ENCODE peak calls at places on chromosomes 4 and X, in ten cellular contexts. One of them, this sample, is unnamed.

GRCh38 chr4:121697626-121698025 is 846 bp upstream of the ANXA5 start:
- DNase-seq in activated CD8-positive, alpha-beta memory T cell treated with anti-CD3 and anti-CD28 coated beads for 1 hour: no peak
- DNase-seq in M059J: no peak
- DNase-seq in SK-N-SH: no peak
- DNase-seq in stimulated activated CD4-positive, alpha-beta T cell treated with anti-CD3 and anti-CD28 coated beads, Interleukin-2, amount 100 ng/mL, for 48 hours: no peak
- DNase-seq in stimulated activated naive B cell treated with anti-CD40 and anti-IgM and Interleukin-4, amounts not matched to agents 10 μg/mL and 1 μg/mL and 100 μg/mL, for 72 hours: no peak
- DNase-seq in GM04504: no peak
- DNase-seq in T-helper 2 cell: peak
- DNase-seq in stimulated activated CD8-positive, alpha-beta memory T cell treated with anti-CD3 and anti-CD28 coated beads, Interleukin-15, amount 100 ng/mL, for 4 hours: no peak
- DNase-seq in GM18507: no peak
- DNase-seq in this sample: no peak

GRCh38 chr4:184644553-184645307 is 4.5 kb downstream of the CASP3 start:
- DNase-seq in stimulated activated CD8-positive, alpha-beta memory T cell treated with anti-CD3 and anti-CD28 coated beads, Interleukin-15, amount 100 ng/mL, for 4 hours: no peak
- DNase-seq in SK-N-SH: no peak
- DNase-seq in GM04504: no peak
- DNase-seq in GM18507: no peak
- DNase-seq in M059J: peak
- DNase-seq in stimulated activated naive B cell treated with anti-CD40 and anti-IgM and Interleukin-4, amounts not matched to agents 10 μg/mL and 1 μg/mL and 100 μg/mL, for 72 hours: no peak
- DNase-seq in activated CD8-positive, alpha-beta memory T cell treated with anti-CD3 and anti-CD28 coated beads for 1 hour: no peak
- DNase-seq in T-helper 2 cell: no peak
- DNase-seq in stimulated activated CD4-positive, alpha-beta T cell treated with anti-CD3 and anti-CD28 coated beads, Interleukin-2, amount 100 ng/mL, for 48 hours: no peak
- DNase-seq in this sample: no peak

GRCh38 chrX:147957291-147957690 is 23.8 kb upstream of the FMR1NB start:
- DNase-seq in activated CD8-positive, alpha-beta memory T cell treated with anti-CD3 and anti-CD28 coated beads for 1 hour: no peak
- DNase-seq in stimulated activated naive B cell treated with anti-CD40 and anti-IgM and Interleukin-4, amounts not matched to agents 10 μg/mL and 1 μg/mL and 100 μg/mL, for 72 hours: no peak
- DNase-seq in M059J: no peak
- DNase-seq in GM18507: no peak
- DNase-seq in GM04504: no peak
- DNase-seq in SK-N-SH: no peak
- DNase-seq in stimulated activated CD4-positive, alpha-beta T cell treated with anti-CD3 and anti-CD28 coated beads, Interleukin-2, amount 100 ng/mL, for 48 hours: no peak
- DNase-seq in stimulated activated CD8-positive, alpha-beta memory T cell treated with anti-CD3 and anti-CD28 coated beads, Interleukin-15, amount 100 ng/mL, for 4 hours: no peak
- DNase-seq in T-helper 2 cell: no peak
- DNase-seq in this sample: no peak

GRCh38 chr4:3484057-3484973 is 21.2 kb downstream of the DOK7 start:
- DNase-seq in T-helper 2 cell: no peak
- DNase-seq in stimulated activated CD8-positive, alpha-beta memory T cell treated with anti-CD3 and anti-CD28 coated beads, Interleukin-15, amount 100 ng/mL, for 4 hours: no peak
- DNase-seq in GM18507: no peak
- DNase-seq in stimulated activated CD4-positive, alpha-beta T cell treated with anti-CD3 and anti-CD28 coated beads, Interleukin-2, amount 100 ng/mL, for 48 hours: no peak
- DNase-seq in SK-N-SH: peak
- DNase-seq in stimulated activated naive B cell treated with anti-CD40 and anti-IgM and Interleukin-4, amounts not matched to agents 10 μg/mL and 1 μg/mL and 100 μg/mL, for 72 hours: peak
- DNase-seq in GM04504: peak
- DNase-seq in activated CD8-positive, alpha-beta memory T cell treated with anti-CD3 and anti-CD28 coated beads for 1 hour: no peak
- DNase-seq in M059J: peak
- DNase-seq in this sample: no peak

GRCh38 chr4:41399191-41399590 is 138.8 kb upstream of the LIMCH1 start:
- DNase-seq in M059J: peak
- DNase-seq in activated CD8-positive, alpha-beta memory T cell treated with anti-CD3 and anti-CD28 coated beads for 1 hour: no peak
- DNase-seq in stimulated activated CD8-positive, alpha-beta memory T cell treated with anti-CD3 and anti-CD28 coated beads, Interleukin-15, amount 100 ng/mL, for 4 hours: no peak
- DNase-seq in SK-N-SH: no peak
- DNase-seq in stimulated activated CD4-positive, alpha-beta T cell treated with anti-CD3 and anti-CD28 coated beads, Interleukin-2, amount 100 ng/mL, for 48 hours: no peak
- DNase-seq in GM18507: no peak
- DNase-seq in stimulated activated naive B cell treated with anti-CD40 and anti-IgM and Interleukin-4, amounts not matched to agents 10 μg/mL and 1 μg/mL and 100 μg/mL, for 72 hours: no peak
- DNase-seq in GM04504: peak
- DNase-seq in T-helper 2 cell: no peak
- DNase-seq in this sample: no peak

GRCh38 chr4:47419296-47419695 is 44.2 kb downstream of the COMMD8 start:
- DNase-seq in stimulated activated CD8-positive, alpha-beta memory T cell treated with anti-CD3 and anti-CD28 coated beads, Interleukin-15, amount 100 ng/mL, for 4 hours: no peak
- DNase-seq in stimulated activated CD4-positive, alpha-beta T cell treated with anti-CD3 and anti-CD28 coated beads, Interleukin-2, amount 100 ng/mL, for 48 hours: no peak
- DNase-seq in stimulated activated naive B cell treated with anti-CD40 and anti-IgM and Interleukin-4, amounts not matched to agents 10 μg/mL and 1 μg/mL and 100 μg/mL, for 72 hours: no peak
- DNase-seq in M059J: no peak
- DNase-seq in GM04504: no peak
- DNase-seq in activated CD8-positive, alpha-beta memory T cell treated with anti-CD3 and anti-CD28 coated beads for 1 hour: no peak
- DNase-seq in T-helper 2 cell: no peak
- DNase-seq in GM18507: no peak
- DNase-seq in SK-N-SH: no peak
- DNase-seq in this sample: no peak

GRCh38 chr4:3521621-3522325 is 10.4 kb downstream of the LRPAP1 start:
- DNase-seq in activated CD8-positive, alpha-beta memory T cell treated with anti-CD3 and anti-CD28 coated beads for 1 hour: no peak
- DNase-seq in GM18507: no peak
- DNase-seq in SK-N-SH: no peak
- DNase-seq in stimulated activated CD4-positive, alpha-beta T cell treated with anti-CD3 and anti-CD28 coated beads, Interleukin-2, amount 100 ng/mL, for 48 hours: no peak
- DNase-seq in GM04504: no peak
- DNase-seq in T-helper 2 cell: no peak
- DNase-seq in stimulated activated naive B cell treated with anti-CD40 and anti-IgM and Interleukin-4, amounts not matched to agents 10 μg/mL and 1 μg/mL and 100 μg/mL, for 72 hours: no peak
- DNase-seq in stimulated activated CD8-positive, alpha-beta memory T cell treated with anti-CD3 and anti-CD28 coated beads, Interleukin-15, amount 100 ng/mL, for 4 hours: no peak
- DNase-seq in M059J: no peak
- DNase-seq in this sample: no peak

GRCh38 chr4:82704156-82704555 is 94.4 kb downstream of the SCD5 start:
- DNase-seq in stimulated activated CD4-positive, alpha-beta T cell treated with anti-CD3 and anti-CD28 coated beads, Interleukin-2, amount 100 ng/mL, for 48 hours: no peak
- DNase-seq in GM18507: no peak
- DNase-seq in SK-N-SH: no peak
- DNase-seq in M059J: no peak
- DNase-seq in T-helper 2 cell: no peak
- DNase-seq in GM04504: no peak
- DNase-seq in activated CD8-positive, alpha-beta memory T cell treated with anti-CD3 and anti-CD28 coated beads for 1 hour: no peak
- DNase-seq in stimulated activated CD8-positive, alpha-beta memory T cell treated with anti-CD3 and anti-CD28 coated beads, Interleukin-15, amount 100 ng/mL, for 4 hours: no peak
- DNase-seq in stimulated activated naive B cell treated with anti-CD40 and anti-IgM and Interleukin-4, amounts not matched to agents 10 μg/mL and 1 μg/mL and 100 μg/mL, for 72 hours: no peak
- DNase-seq in this sample: no peak

GRCh38 chrX:44651347-44651746 is 108.7 kb upstream of the FUNDC1 start:
- DNase-seq in activated CD8-positive, alpha-beta memory T cell treated with anti-CD3 and anti-CD28 coated beads for 1 hour: no peak
- DNase-seq in M059J: peak
- DNase-seq in GM18507: no peak
- DNase-seq in GM04504: no peak
- DNase-seq in T-helper 2 cell: no peak
- DNase-seq in stimulated activated CD8-positive, alpha-beta memory T cell treated with anti-CD3 and anti-CD28 coated beads, Interleukin-15, amount 100 ng/mL, for 4 hours: no peak
- DNase-seq in stimulated activated CD4-positive, alpha-beta T cell treated with anti-CD3 and anti-CD28 coated beads, Interleukin-2, amount 100 ng/mL, for 48 hours: no peak
- DNase-seq in SK-N-SH: peak
- DNase-seq in stimulated activated naive B cell treated with anti-CD40 and anti-IgM and Interleukin-4, amounts not matched to agents 10 μg/mL and 1 μg/mL and 100 μg/mL, for 72 hours: no peak
- DNase-seq in this sample: no peak

GRCh38 chrX:2703991-2704369 is 12.9 kb downstream of the CD99 start:
- DNase-seq in SK-N-SH: no peak
- DNase-seq in T-helper 2 cell: no peak
- DNase-seq in stimulated activated CD4-positive, alpha-beta T cell treated with anti-CD3 and anti-CD28 coated beads, Interleukin-2, amount 100 ng/mL, for 48 hours: no peak
- DNase-seq in M059J: no peak
- DNase-seq in activated CD8-positive, alpha-beta memory T cell treated with anti-CD3 and anti-CD28 coated beads for 1 hour: no peak
- DNase-seq in stimulated activated naive B cell treated with anti-CD40 and anti-IgM and Interleukin-4, amounts not matched to agents 10 μg/mL and 1 μg/mL and 100 μg/mL, for 72 hours: no peak
- DNase-seq in GM18507: no peak
- DNase-seq in GM04504: no peak
- DNase-seq in stimulated activated CD8-positive, alpha-beta memory T cell treated with anti-CD3 and anti-CD28 coated beads, Interleukin-15, amount 100 ng/mL, for 4 hours: no peak
- DNase-seq in this sample: no peak

GRCh38 chr4:48780867-48781219 is 764 bp upstream of the FRYL start:
- DNase-seq in M059J: peak
- DNase-seq in stimulated activated CD8-positive, alpha-beta memory T cell treated with anti-CD3 and anti-CD28 coated beads, Interleukin-15, amount 100 ng/mL, for 4 hours: no peak
- DNase-seq in SK-N-SH: peak
- DNase-seq in T-helper 2 cell: peak
- DNase-seq in activated CD8-positive, alpha-beta memory T cell treated with anti-CD3 and anti-CD28 coated beads for 1 hour: peak
- DNase-seq in stimulated activated CD4-positive, alpha-beta T cell treated with anti-CD3 and anti-CD28 coated beads, Interleukin-2, amount 100 ng/mL, for 48 hours: peak
- DNase-seq in GM04504: peak
- DNase-seq in stimulated activated naive B cell treated with anti-CD40 and anti-IgM and Interleukin-4, amounts not matched to agents 10 μg/mL and 1 μg/mL and 100 μg/mL, for 72 hours: no peak
- DNase-seq in GM18507: no peak
- DNase-seq in this sample: no peak